ENCODE peak calls at places on chromosomes 4 and X, in ten cellular contexts. Y, J, L, E, P, Z, I, Q, N and H are unnamed samples.

GRCh38 chr4:8019396-8020365 is 80.0 kb upstream of the AFAP1 start:
- DNase-seq in I (no peak), P (no peak), Y (no peak), J (no peak), Z (no peak), Q (peak), N (no peak), E (no peak), L (no peak), H (peak)

GRCh38 chr4:165378398-165378762 is 428 bp upstream of the CPE start:
- DNase-seq in N (no peak), P (no peak), L (no peak), Z (no peak), I (no peak), E (no peak), J (no peak), Q (no peak), Y (no peak), H (no peak)

GRCh38 chr4:176769519-176769918 is 23.2 kb downstream of the VEGFC start:
- DNase-seq in I (no peak), J (no peak), Y (peak), N (no peak), L (no peak), Q (no peak), E (no peak), Z (no peak), P (no peak), H (no peak)

GRCh38 chr4:89152972-89153371 is 41.6 kb downstream of the TIGD2 start:
- DNase-seq in Q (no peak), P (no peak), N (no peak), Z (no peak), J (no peak), L (no peak), I (peak), E (no peak), Y (no peak), H (peak)

GRCh38 chr4:150355404-150355803 is 226.5 kb upstream of the MAB21L2 start:
- DNase-seq in I (no peak), Y (no peak), N (no peak), J (no peak), P (no peak), E (no peak), Z (no peak), L (no peak), Q (no peak), H (no peak)

GRCh38 chr4:78591404-78591803 is 39.8 kb downstream of the ANXA3 start:
- DNase-seq in I (no peak), Z (no peak), N (no peak), P (no peak), Q (no peak), E (no peak), L (no peak), J (no peak), Y (no peak), H (no peak)

GRCh38 chrX:19070555-19070994 is 51.7 kb downstream of the ADGRG2 start:
- DNase-seq in P (no peak), E (no peak), Z (no peak), N (no peak), I (no peak), J (no peak), Q (no peak), L (no peak), Y (no peak), H (no peak)

GRCh38 chrX:15816886-15817285 is 26.6 kb downstream of the ZRSR2 start:
- DNase-seq in E (no peak), J (no peak), N (no peak), Z (no peak), Q (no peak), P (no peak), I (peak), Y (no peak), L (no peak), H (no peak)

GRCh38 chrX:1321689-1322088 is 14.9 kb upstream of the IL3RA start:
- DNase-seq in L (no peak), N (no peak), E (no peak), J (no peak), P (no peak), I (peak), Q (no peak), Z (no peak), Y (no peak), H (no peak)

GRCh38 chr4:3374667-3375066 is 67.1 kb upstream of the HGFAC start:
- DNase-seq in Y (no peak), Z (no peak), Q (no peak), P (no peak), E (no peak), I (no peak), N (no peak), L (no peak), J (peak), H (no peak)

GRCh38 chr4:159075531-159075932 is 27.3 kb upstream of the RAPGEF2 start:
- DNase-seq in P (no peak), Y (no peak), L (no peak), E (no peak), Z (no peak), N (no peak), I (no peak), Q (no peak), J (no peak), H (no peak)

GRCh38 chrX:46574337-46574940 is 874 bp downstream of the CHST7 start:
- DNase-seq in E (peak), I (no peak), Q (no peak), P (no peak), Y (no peak), Z (no peak), J (peak), N (no peak), L (no peak), H (no peak)

GRCh38 chr4:66017671-66018070 is 347.4 kb upstream of the EPHA5 start:
- DNase-seq in Q (no peak), I (no peak), L (no peak), P (no peak), Z (no peak), J (no peak), E (no peak), N (no peak), Y (no peak), H (no peak)

GRCh38 chr4:168717852-168718251 is 221.0 kb downstream of the PALLD start:
- DNase-seq in L (no peak), Y (peak), E (peak), N (peak), I (no peak), Q (peak), J (no peak), Z (no peak), P (no peak), H (no peak)

GRCh38 chrX:17082831-17083230 is 136.4 kb downstream of the REPS2 start:
- DNase-seq in L (no peak), E (no peak), P (no peak), J (no peak), Z (peak), Y (no peak), N (no peak), I (peak), Q (no peak), H (no peak)

GRCh38 chrX:139126493-139126892 is 404.0 kb upstream of the F9 start:
- DNase-seq in I (peak), Z (no peak), Q (no peak), L (no peak), J (no peak), P (peak), E (no peak), Y (no peak), N (no peak), H (no peak)

GRCh38 chrX:154991039-154991438 is 31.5 kb downstream of the F8 start:
- DNase-seq in Z (no peak), Y (no peak), P (no peak), L (no peak), N (no peak), E (no peak), I (no peak), J (no peak), Q (no peak), H (no peak)

GRCh38 chr4:26343041-26343403 is 22.2 kb downstream of the RBPJ start:
- DNase-seq in P (no peak), Q (no peak), L (no peak), J (no peak), N (no peak), Y (peak), I (no peak), Z (no peak), E (no peak), H (no peak)

DNA sequence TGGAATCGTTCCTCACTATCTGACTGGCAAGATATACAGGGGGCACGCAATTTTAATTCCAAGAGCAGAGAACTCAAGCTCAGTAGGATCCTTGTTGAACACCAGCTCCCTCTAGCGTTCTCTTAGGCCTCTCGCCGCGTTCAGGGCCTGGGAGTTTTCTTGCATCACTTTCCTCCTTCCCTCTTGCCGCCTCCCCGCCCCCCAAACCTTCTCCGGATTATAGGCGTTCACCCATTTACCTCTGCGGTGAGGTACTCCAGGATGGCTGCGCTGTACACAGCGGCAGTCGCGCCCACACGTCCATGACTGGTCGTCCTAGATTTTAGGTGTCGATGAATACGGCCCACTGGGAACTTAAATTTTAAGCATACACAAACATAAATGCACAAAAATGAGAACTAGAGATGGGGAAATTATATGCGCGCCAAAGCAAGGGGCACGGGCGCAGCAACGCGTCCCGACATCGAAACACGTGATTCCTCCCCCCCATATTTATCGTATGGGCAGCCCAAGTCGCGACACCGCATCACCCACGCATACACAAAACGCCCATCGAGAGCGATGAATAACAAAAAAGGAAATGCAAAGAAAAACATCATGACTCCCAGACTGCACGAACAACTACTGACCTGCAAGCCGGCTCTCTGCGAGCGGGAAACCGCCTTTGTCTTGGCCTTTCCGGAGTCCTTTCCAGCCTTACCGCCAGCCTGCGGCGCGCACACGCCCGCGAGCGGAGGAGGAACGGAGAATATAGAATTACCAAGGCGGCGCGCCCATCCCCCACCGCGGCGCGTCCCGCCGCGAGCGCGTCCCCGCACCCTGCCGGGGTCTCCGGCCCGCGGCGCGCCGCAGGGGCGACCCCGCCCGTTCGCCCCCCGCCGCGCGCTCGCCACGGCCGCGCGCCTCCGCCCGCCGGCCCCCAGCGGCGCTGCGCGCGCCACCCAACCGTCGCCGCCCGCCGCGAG is 759 bp downstream of the H2AZ1 start:
- DNase-seq in Z (no peak), Q (peak), J (peak), E (peak), N (peak), L (peak), I (peak), Y (peak), P (peak), H (no peak)
- TF ChIP-seq POLR2A in Z (no peak), Q (no peak), J (peak), E (no peak), N (no peak), L (no peak), I (peak), Y (no peak), P (no peak), H (no peak)

DNA sequence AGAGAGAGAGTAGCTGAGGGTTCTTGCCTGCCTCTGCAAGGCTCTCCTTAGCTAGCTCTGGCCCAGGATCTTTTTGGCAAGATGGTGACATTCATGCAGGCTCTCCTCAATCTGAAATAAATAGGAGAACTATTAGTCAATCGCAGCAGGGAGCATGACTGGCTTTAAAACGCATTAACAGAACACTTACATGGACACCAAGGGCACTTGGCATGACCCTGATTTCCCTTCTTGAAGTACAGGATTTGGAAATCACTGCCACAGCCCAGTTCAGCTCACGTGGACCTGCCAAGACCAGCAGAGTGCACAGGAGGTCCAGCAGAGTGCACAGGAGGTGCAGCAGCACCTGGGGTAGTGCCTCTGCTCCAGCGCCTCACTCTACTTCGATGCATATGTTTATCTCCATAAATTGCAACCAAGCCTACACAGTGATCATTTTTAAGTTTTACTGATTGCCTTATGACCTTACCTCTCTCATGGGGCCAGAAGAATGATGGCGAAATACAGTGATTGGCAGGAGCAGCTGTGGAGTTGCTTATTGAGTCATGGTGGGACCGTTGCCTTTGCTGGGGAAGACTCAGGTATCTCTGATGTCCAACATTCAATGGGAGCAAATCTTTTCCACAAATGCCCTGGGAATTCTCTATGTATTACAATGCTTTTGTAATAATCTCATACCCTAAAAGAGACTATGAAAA is 122.4 kb downstream of the SYNPO2 start:
- DNase-seq in Q (no peak), N (no peak), Z (no peak), L (peak), Y (no peak), J (no peak), P (no peak), E (peak), I (peak), H (no peak)
- TF ChIP-seq POLR2A in Q (no peak), N (no peak), Z (no peak), L (no peak), Y (no peak), J (no peak), P (no peak), E (no peak), I (no peak), H (no peak)

GRCh38 chr4:73603854-73604584 is 16.2 kb downstream of the RASSF6 start:
- DNase-seq in N (no peak), Q (no peak), P (no peak), J (no peak), Y (peak), I (no peak), L (no peak), Z (no peak), E (no peak), H (no peak)

GRCh38 chr4:73609688-73610087 is 10.5 kb downstream of the RASSF6 start:
- DNase-seq in P (no peak), L (no peak), J (no peak), Y (peak), Z (no peak), Q (no peak), N (no peak), I (no peak), E (no peak), H (no peak)

GRCh38 chr4:73607375-73608026 is 12.7 kb downstream of the RASSF6 start:
- DNase-seq in L (no peak), P (no peak), E (no peak), Y (peak), Z (no peak), Q (no peak), I (no peak), N (no peak), J (no peak), H (no peak)

GRCh38 chr4:73608677-73609594 is 11.3 kb downstream of the RASSF6 start:
- DNase-seq in N (peak), Z (no peak), E (no peak), Y (peak), L (no peak), J (no peak), I (no peak), Q (no peak), P (no peak), H (no peak)

GRCh38 chr4:73606465-73606974 is 13.7 kb downstream of the RASSF6 start:
- DNase-seq in Q (no peak), P (no peak), N (no peak), Z (no peak), J (no peak), I (no peak), Y (no peak), L (no peak), E (no peak), H (no peak)
- TF ChIP-seq POLR2A in Q (no peak), P (no peak), N (no peak), Z (no peak), J (no peak), I (no peak), Y (no peak), L (no peak), E (no peak), H (no peak)

GRCh38 chr4:107828315-107828714 is 3.6 kb downstream of the SGMS2 start:
- DNase-seq in Z (no peak), L (no peak), Y (no peak), E (no peak), J (no peak), P (no peak), N (no peak), I (no peak), Q (no peak), H (no peak)

GRCh38 chr4:107825072-107825789 is 499 bp downstream of the SGMS2 start:
- DNase-seq in Y (peak), L (peak), I (no peak), P (peak), Q (no peak), N (peak), Z (peak), J (no peak), E (peak), H (no peak)

GRCh38 chr4:107823870-107824366 is 814 bp upstream of the SGMS2 start:
- DNase-seq in Z (no peak), P (no peak), J (no peak), Q (no peak), L (no peak), Y (no peak), N (no peak), E (no peak), I (no peak), H (no peak)

GRCh38 chr4:107826427-107826980 is 1.8 kb downstream of the SGMS2 start:
- DNase-seq in P (no peak), J (no peak), Q (no peak), Y (no peak), I (no peak), N (no peak), L (no peak), Z (peak), E (no peak), H (no peak)

GRCh38 chr4:107824367-107825071 is at the start of gene SGMS2:
- DNase-seq in Y (peak), E (peak), P (peak), J (peak), L (peak), Z (peak), N (peak), Q (peak), I (peak), H (peak)
- TF ChIP-seq POLR2A in Y (peak), E (peak), P (no peak), J (no peak), L (peak), Z (peak), N (no peak), Q (no peak), I (no peak), H (peak)

DNA sequence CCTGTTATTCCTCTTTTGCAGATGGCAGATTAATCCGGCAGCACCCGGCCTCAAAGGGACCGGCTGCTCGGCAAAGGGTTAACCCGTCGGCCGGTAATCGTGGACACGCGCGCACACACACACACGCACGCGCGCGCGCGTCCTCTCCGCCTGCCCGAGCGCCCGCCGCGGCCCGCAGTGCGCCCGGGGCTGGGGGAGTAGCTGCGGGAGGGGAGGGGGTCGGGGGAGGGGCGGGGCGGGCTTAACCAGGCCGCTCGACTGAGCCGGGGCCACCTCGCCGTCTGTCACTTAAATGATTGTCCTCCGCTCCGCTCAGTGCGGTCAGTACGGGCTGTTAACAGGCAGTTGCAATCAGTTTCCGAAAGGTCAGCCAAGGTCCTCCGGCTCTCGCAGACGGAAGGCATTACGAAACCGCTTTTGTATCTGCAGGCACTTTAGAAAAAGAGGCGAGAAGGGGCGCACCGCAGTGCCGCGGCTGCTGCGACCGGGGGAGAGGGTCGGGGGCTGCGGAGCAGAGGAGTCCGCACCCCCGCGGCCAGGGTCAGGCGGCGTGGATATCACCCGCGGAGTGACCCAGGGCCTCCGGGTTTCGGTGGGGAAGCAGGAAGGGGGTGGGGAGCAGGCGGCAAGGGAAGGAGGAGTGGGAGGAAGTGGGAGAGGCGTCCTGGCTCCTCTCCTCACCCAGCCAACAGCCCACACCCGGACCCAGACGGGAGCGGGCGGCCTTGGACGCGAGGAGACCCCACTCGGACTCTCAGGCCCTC is 57.3 kb upstream of the BCOR start:
- DNase-seq in Z (peak), Q (peak), I (peak), P (peak), J (peak), Y (peak), N (no peak), L (peak), E (peak), H (no peak)
- TF ChIP-seq POLR2A in Z (peak), Q (no peak), I (peak), P (no peak), J (no peak), Y (no peak), N (no peak), L (no peak), E (no peak), H (no peak)

GRCh38 chr4:184283659-184284335 is 66.1 kb upstream of the ENPP6 start:
- DNase-seq in Y (no peak), L (no peak), J (peak), I (no peak), E (no peak), Q (no peak), P (no peak), N (no peak), Z (no peak), H (no peak)

GRCh38 chr4:184282895-184283654 is 65.4 kb upstream of the ENPP6 start:
- DNase-seq in Q (no peak), E (no peak), N (no peak), J (no peak), L (no peak), Z (no peak), P (no peak), Y (no peak), I (no peak), H (no peak)

GRCh38 chr4:184281231-184282139 is 63.8 kb upstream of the ENPP6 start:
- DNase-seq in E (no peak), J (no peak), N (no peak), I (no peak), Y (no peak), Z (no peak), Q (no peak), L (no peak), P (no peak), H (no peak)

GRCh38 chr4:184280591-184281071 is 63.0 kb upstream of the ENPP6 start:
- DNase-seq in I (no peak), L (no peak), Q (no peak), J (no peak), P (no peak), Y (no peak), E (no peak), Z (no peak), N (no peak), H (no peak)

GRCh38 chr4:184282251-184282713 is 64.6 kb upstream of the ENPP6 start:
- DNase-seq in N (no peak), J (no peak), P (no peak), Q (no peak), Z (no peak), I (no peak), Y (no peak), L (no peak), E (no peak), H (no peak)
- TF ChIP-seq POLR2A in N (no peak), J (no peak), P (no peak), Q (no peak), Z (no peak), I (no peak), Y (no peak), L (no peak), E (no peak), H (no peak)

GRCh38 chr4:81493895-81494490 is 22.3 kb upstream of the RASGEF1B start:
- DNase-seq in I (peak), J (no peak), Y (no peak), Q (no peak), Z (no peak), L (no peak), E (no peak), N (no peak), P (no peak), H (no peak)
- TF ChIP-seq POLR2A in I (no peak), J (no peak), Y (no peak), Q (no peak), Z (no peak), L (no peak), E (no peak), N (no peak), P (no peak), H (no peak)

GRCh38 chr4:70838972-70839536 is 636 bp downstream of the GRSF1 start:
- DNase-seq in I (peak), Z (peak), N (peak), Q (peak), J (peak), Y (peak), L (peak), E (peak), P (peak), H (peak)
- TF ChIP-seq POLR2A in I (no peak), Z (no peak), N (no peak), Q (no peak), J (no peak), Y (no peak), L (no peak), E (no peak), P (no peak), H (no peak)